ENCODE peak calls at places on chromosomes 12 and 14, in four cellular contexts. J, F, V and G are unnamed samples.

GRCh38 chr12:40300490-40300889 is 75.7 kb downstream of the LRRK2 start:
- DNase-seq in F (no peak), V (no peak), J (peak; percentile 71), G (no peak)

GRCh38 chr12:92753976-92754885 is 51.4 kb downstream of the PLEKHG7 start:
- DNase-seq in F (no peak), J (no peak), V (no peak), G (no peak)

GRCh38 chr12:102480401-102480800 is at the start of gene IGF1:
- DNase-seq in J (no peak), V (no peak), F (no peak), G (no peak)

GRCh38 chr12:110270125-110270962 is 10.7 kb upstream of the ATP2A2 start:
- DNase-seq in F (no peak), J (peak; percentile 82), V (peak; percentile 51), G (peak; percentile 36)

GRCh38 chr12:112018571-112019237 is 5.5 kb downstream of the ERP29 start:
- DNase-seq in J (no peak), F (no peak), V (no peak), G (no peak)

GRCh38 chr12:13727707-13728147 is 253.7 kb downstream of the GRIN2B start:
- DNase-seq in J (peak; percentile 22), V (no peak), F (no peak), G (no peak)

GRCh38 chr14:80930095-80930494 is 11.4 kb downstream of the CEP128 start:
- DNase-seq in V (no peak), F (no peak), J (no peak), G (no peak)

GRCh38 chr12:93514853-93515252 is 47.5 kb downstream of the MRPL42 start:
- DNase-seq in J (no peak), F (no peak), V (no peak), G (no peak)

GRCh38 chr12:65510584-65511050 is 232.1 kb downstream of the MSRB3 start:
- DNase-seq in F (no peak), V (peak; percentile 82), J (no peak), G (peak; percentile 51)

GRCh38 chr14:51561141-51561540 is 90.6 kb upstream of the FRMD6 start:
- DNase-seq in F (no peak), V (no peak), J (no peak), G (no peak)

GRCh38 chr12:57459750-57460400 is at the start of gene GLI1:
- DNase-seq in J (peak; percentile 59), V (peak; percentile 65), F (no peak), G (no peak)

GRCh38 chr14:95679995-95680735 is 6.1 kb upstream of the TCL1B start:
- DNase-seq in V (no peak), J (peak; percentile 29), F (no peak), G (no peak)

GRCh38 chr12:131210506-131211278 is 257.0 kb downstream of the ADGRD1 start:
- DNase-seq in F (peak; percentile 34), V (no peak), J (no peak), G (no peak)

GRCh38 chr12:91400249-91400648 is 217.6 kb upstream of the DCN start:
- DNase-seq in J (no peak), F (no peak), V (no peak), G (no peak)

GRCh38 chr14:64929003-64929337 is 13.6 kb downstream of the GPX2 start:
- DNase-seq in F (no peak), J (no peak), V (no peak), G (no peak)

GRCh38 chr12:93361159-93361919 is 16.4 kb upstream of the NUDT4 start:
- DNase-seq in V (no peak), F (no peak), J (no peak), G (no peak)

GRCh38 chr14:87081004-87081403 is 912.0 kb downstream of the GALC start:
- DNase-seq in V (no peak), J (no peak), F (no peak), G (no peak)

GRCh38 chr14:23041729-23042128 is 283 bp upstream of the PSMB11 start:
- DNase-seq in F (no peak), V (peak; percentile 10), J (no peak), G (no peak)

GRCh38 chr12:41700940-41701339 is 443.7 kb downstream of the GXYLT1 start:
- DNase-seq in F (no peak), J (no peak), V (no peak), G (no peak)

GRCh38 chr12:23906329-23906728 is 43.1 kb downstream of the SOX5 start:
- DNase-seq in V (no peak), J (no peak), F (no peak), G (no peak)

GRCh38 chr12:109093022-109093918 is at the start of gene ALKBH2:
- DNase-seq in J (peak; percentile 95), V (peak; percentile 95), F (peak; percentile 96), G (peak; percentile 95)

GRCh38 chr12:56682323-56682722 is 5.8 kb downstream of the PTGES3 start:
- DNase-seq in J (no peak), V (peak; percentile 9), F (no peak), G (peak; percentile 13)

GRCh38 chr14:104445832-104446381 is 133.7 kb upstream of the C14orf180 start:
- DNase-seq in V (peak; percentile 12), F (no peak), J (no peak), G (peak; percentile 8)

GRCh38 chr14:31243860-31244259 is 36.3 kb upstream of the HECTD1 start:
- DNase-seq in V (no peak), F (no peak), J (no peak), G (peak; percentile 64)

GRCh38 chr12:28622416-28622815 is 432.2 kb downstream of the CCDC91 start:
- DNase-seq in J (no peak), F (no peak), V (no peak), G (no peak)

GRCh38 chr12:126084480-126084879 is 1019.2 kb downstream of the AACS start:
- DNase-seq in J (no peak), V (no peak), F (no peak), G (no peak)

GRCh38 chr12:3700861-3701260 is 52.0 kb downstream of the CRACR2A start:
- DNase-seq in J (no peak), F (no peak), V (no peak), G (no peak)

GRCh38 chr14:30450620-30451019 is 108.3 kb upstream of the G2E3 start:
- DNase-seq in J (no peak), F (no peak), V (no peak), G (no peak)

GRCh38 chr12:109388167-109388563 is 40.5 kb downstream of the MYO1H start:
- DNase-seq in V (no peak), F (no peak), J (no peak), G (no peak)

GRCh38 chr14:101293609-101294008 is 267.7 kb upstream of the DIO3 start:
- DNase-seq in J (no peak), F (no peak), V (no peak), G (no peak)

GRCh38 chr14:34522496-34522895 is 17.0 kb downstream of the EAPP start:
- DNase-seq in V (no peak), F (no peak), J (no peak), G (no peak)

GRCh38 chr14:91378945-91379932 is 38.4 kb downstream of the CCDC88C start:
- DNase-seq in V (no peak), J (no peak), F (no peak), G (no peak)

GRCh38 chr14:91380116-91380515 is 37.5 kb downstream of the CCDC88C start:
- DNase-seq in F (no peak), J (no peak), V (no peak), G (no peak)

GRCh38 chr14:91376547-91377477 is 40.8 kb downstream of the CCDC88C start:
- DNase-seq in F (no peak), J (no peak), V (no peak), G (no peak)

GRCh38 chr14:91375748-91376452 is 41.7 kb downstream of the CCDC88C start:
- DNase-seq in F (no peak), V (no peak), J (no peak), G (no peak)

GRCh38 chr14:91377700-91378652 is 39.6 kb downstream of the CCDC88C start:
- DNase-seq in V (no peak), J (no peak), F (no peak), G (no peak)
- TF ChIP-seq POLR2A in V (no peak), J (no peak), F (no peak), G (no peak)

GRCh38 chr12:47207005-47207717 is 127.4 kb upstream of the AMIGO2 start:
- DNase-seq in J (no peak), F (no peak), V (no peak), G (no peak)

GRCh38 chr12:47209014-47209413 is 129.3 kb upstream of the AMIGO2 start:
- DNase-seq in V (no peak), J (no peak), F (no peak), G (no peak)

GRCh38 chr12:47207829-47208248 is 128.1 kb upstream of the AMIGO2 start:
- DNase-seq in V (no peak), J (no peak), F (no peak), G (no peak)

GRCh38 chr12:47206450-47206830 is 126.7 kb upstream of the AMIGO2 start:
- DNase-seq in V (no peak), F (no peak), J (no peak), G (no peak)

DNA sequence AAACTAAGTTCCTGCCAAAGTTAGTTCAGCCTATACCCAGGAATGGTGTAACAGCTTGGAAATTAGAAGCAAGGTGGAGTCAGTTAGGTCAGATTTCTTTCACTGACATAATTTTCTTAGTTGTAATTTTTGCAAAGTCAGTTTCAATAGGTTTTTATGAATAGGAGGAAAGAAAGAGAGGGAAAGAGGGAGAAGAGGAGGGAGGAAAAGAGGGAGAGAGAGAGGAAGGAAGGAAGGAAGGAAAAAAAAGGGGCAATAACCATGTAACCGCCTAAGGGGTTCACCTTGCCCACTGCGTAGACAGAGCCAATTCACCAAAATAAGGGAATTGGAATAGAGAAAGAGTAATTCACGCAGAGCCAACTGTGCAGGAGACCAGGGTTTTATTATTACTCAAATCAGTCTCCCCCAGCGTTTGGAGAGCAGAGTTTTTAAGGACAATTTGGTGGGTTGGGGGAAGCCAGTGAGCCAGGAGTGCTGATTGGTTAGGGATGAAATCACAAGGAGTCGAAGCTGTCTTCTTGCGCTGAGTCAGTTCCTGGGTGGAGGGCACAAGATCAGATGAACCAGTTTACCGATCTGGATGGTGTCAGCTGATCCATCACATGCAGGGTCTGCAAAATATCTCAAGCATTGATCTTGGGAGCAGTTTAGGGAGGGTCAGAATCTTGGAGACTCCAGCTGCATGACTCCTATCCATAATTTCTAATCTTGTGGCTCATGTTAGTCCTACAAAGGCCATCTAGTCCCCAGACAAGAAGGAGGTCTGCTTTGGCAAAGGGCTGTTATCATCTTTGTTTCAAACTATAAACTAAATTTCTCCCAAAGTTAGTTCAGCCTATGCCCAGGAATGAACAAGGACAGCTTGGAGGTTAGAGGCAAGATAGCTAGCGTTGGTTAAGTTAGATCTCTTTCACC is 126.0 kb upstream of the AMIGO2 start:
- DNase-seq in V (no peak), J (no peak), F (no peak), G (no peak)
- H3K4me3 ChIP-seq in V (no peak overlapping the region), J (no peak overlapping the region), F (no peak overlapping the region), G (no peak overlapping the region)

DNA sequence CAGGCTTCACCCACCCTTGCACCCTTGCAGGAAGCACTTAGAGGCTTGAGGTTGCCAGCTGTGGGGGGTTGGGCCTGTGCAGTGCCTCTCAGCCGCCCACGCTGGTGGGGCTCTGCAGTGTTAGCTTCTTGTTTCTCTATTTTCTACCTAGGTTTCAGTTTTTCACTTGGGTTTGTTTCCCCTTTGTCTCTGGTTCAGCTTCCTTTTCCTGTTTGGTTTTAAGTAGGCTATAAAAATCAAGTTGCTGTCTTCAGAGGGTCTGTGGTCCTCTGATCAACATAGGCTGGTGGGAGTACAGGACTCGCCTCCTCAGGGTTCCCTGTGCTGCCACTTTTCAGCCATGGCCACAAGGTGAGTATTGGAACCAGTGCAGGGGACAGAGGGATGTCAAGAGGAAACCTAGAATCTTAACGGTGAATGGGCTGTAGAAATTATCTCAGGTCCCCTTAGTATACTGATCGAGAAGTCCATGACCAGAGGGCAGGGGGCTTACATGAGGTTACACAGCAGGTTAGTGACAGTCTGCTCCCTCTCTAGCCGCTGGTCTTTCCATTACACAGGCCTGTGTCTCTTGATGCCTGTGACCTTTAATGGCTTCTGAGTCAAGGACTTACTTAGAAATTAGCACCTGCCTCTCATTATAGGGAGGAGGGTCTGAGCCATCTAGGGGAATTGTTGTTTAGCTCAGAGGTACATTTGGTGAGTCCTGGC is at the start of gene EVL:
- DNase-seq in F (no peak), J (no peak), V (no peak), G (peak; percentile 52)
- TF ChIP-seq POLR2A in F (no peak), J (no peak), V (no peak), G (no peak)

GRCh38 chr12:129997239-129997638 is 93.4 kb upstream of the TMEM132D start:
- DNase-seq in V (no peak), J (no peak), F (no peak), G (no peak)
- H3K4me3 ChIP-seq in V (no peak overlapping the region), J (no peak overlapping the region), F (no peak overlapping the region), G (no peak overlapping the region)